ENCODE peak calls at places on chromosomes 7 and 10, in seven cellular contexts. J is lower leg skin; L is body of pancreas; B is SHP77 treated with DMSO at 0.1 percent for 48 hours; K is Kasumi-1; A is occipital lobe; G is activated T-helper 1 cell treated with anti-CD3 and anti-CD28 coated beads, Interleukin-12 subunit alpha, Interleukin-12 subunit beta, Interleukin-2, Interleukin-4 antibody, amounts not matched to agents 30 ng/mL and 10 ng/mL and 1 ng/mL, durations not matched to agents 14 hours and 24 hours and 36 hours. T is an unnamed sample.

GRCh38 chr10:71747808-71748523 is 25.4 kb downstream of the VSIR start:
- DNase-seq in G (no peak), J (no peak), B (no peak), A (no peak), L (no peak), K (peak; percentile 94), T (no peak)

GRCh38 chr10:124236818-124237217 is 143.4 kb upstream of the CHST15 start:
- DNase-seq in L (no peak), G (no peak), B (no peak), J (peak; percentile 36), K (no peak), A (no peak), T (no peak)

GRCh38 chr7:82288769-82289535 is 154.6 kb downstream of the CACNA2D1 start:
- DNase-seq in G (no peak), A (no peak), J (no peak), L (no peak), K (no peak), B (no peak), T (no peak)

GRCh38 chr10:76397210-76397881 is 965.9 kb downstream of the LRMDA start:
- DNase-seq in K (no peak), G (no peak), A (no peak), B (no peak), L (no peak), J (no peak), T (no peak)

GRCh38 chr7:138116156-138116555 is 39.9 kb downstream of the AKR1D1 start:
- DNase-seq in G (no peak), K (no peak), A (no peak), J (no peak), B (no peak), L (no peak), T (no peak)

GRCh38 chr10:14093735-14094484 is 236.8 kb downstream of the FRMD4A start:
- DNase-seq in G (no peak), A (no peak), B (no peak), L (no peak), J (no peak), K (no peak), T (no peak)

GRCh38 chr7:43394441-43395130 is 188.3 kb upstream of the STK17A start:
- DNase-seq in L (no peak), A (no peak), G (no peak), J (no peak), B (no peak), K (no peak), T (no peak)

GRCh38 chr7:36742911-36743775 is 18.8 kb upstream of the AOAH start:
- DNase-seq in A (no peak), K (peak; percentile 84), B (no peak), G (no peak), J (no peak), L (no peak), T (no peak)

GRCh38 chr7:155997431-155998327 is 185.4 kb upstream of the SHH start:
- DNase-seq in L (no peak), B (no peak), K (no peak), J (peak; percentile 57), G (no peak), A (no peak), T (no peak)

GRCh38 chr10:122304054-122304579 is 33.0 kb downstream of the BTBD16 start:
- DNase-seq in L (no peak), A (no peak), B (no peak), G (no peak), K (no peak), J (peak; percentile 50), T (no peak)

GRCh38 chr7:117270371-117270770 is 52.5 kb downstream of the WNT2 start:
- DNase-seq in G (no peak), A (no peak), K (no peak), J (no peak), L (no peak), B (no peak), T (no peak)

GRCh38 chr10:30873408-30873807 is 158.3 kb downstream of the ZNF438 start:
- DNase-seq in J (no peak), A (no peak), G (no peak), B (no peak), K (no peak), L (no peak), T (no peak)

GRCh38 chr7:86933295-86933845 is 126.1 kb downstream of the ELAPOR2 start:
- DNase-seq in K (no peak), L (no peak), A (no peak), G (no peak), J (no peak), B (no peak), T (no peak)

GRCh38 chr7:471866-472639 is 47.6 kb downstream of the PDGFA start:
- DNase-seq in J (peak; percentile 94), G (no peak), L (no peak), A (no peak), B (no peak), K (no peak), T (no peak)

GRCh38 chr7:27175005-27175625 is 995 bp upstream of the HOXA10 start:
- DNase-seq in B (no peak), J (peak; percentile 90), G (no peak), L (peak; percentile 5), K (no peak), A (no peak), T (no peak)

GRCh38 chr10:124416733-124417132 is 2.0 kb downstream of the OAT start:
- DNase-seq in L (no peak), B (no peak), A (no peak), K (no peak), J (no peak), G (no peak), T (no peak)

GRCh38 chr10:33365871-33366411 is 31.5 kb upstream of the NRP1 start:
- DNase-seq in J (no peak), A (no peak), K (peak; percentile 99), L (no peak), B (no peak), G (no peak), T (no peak)

GRCh38 chr7:151904270-151904669 is 27.4 kb upstream of the PRKAG2 start:
- DNase-seq in J (peak; percentile 52), A (no peak), B (no peak), G (no peak), K (no peak), L (no peak), T (no peak)

GRCh38 chr7:66683770-66684123 is 55.1 kb downstream of the KCTD7 start:
- DNase-seq in G (no peak), L (no peak), B (no peak), A (no peak), K (no peak), J (peak; percentile 83), T (no peak)

GRCh38 chr10:110305767-110306451 is 1.2 kb upstream of the SMNDC1 start:
- DNase-seq in G (peak; percentile 52), J (no peak), L (peak; percentile 47), B (peak; percentile 77), K (peak; percentile 98), A (peak; percentile 12), T (no peak)

GRCh38 chr10:29666201-29666600 is 31.4 kb upstream of the SVIL start:
- DNase-seq in K (no peak), G (no peak), L (no peak), B (no peak), A (no peak), J (no peak), T (no peak)

GRCh38 chr7:50119815-50120637 is 27.0 kb upstream of the ZPBP start:
- DNase-seq in L (no peak), J (no peak), A (no peak), K (peak; percentile 56), B (no peak), G (peak; percentile 13), T (no peak)

GRCh38 chr7:22569586-22570321 is 69.8 kb upstream of the STEAP1B start:
- DNase-seq in B (no peak), K (peak; percentile 91), A (peak; percentile 11), J (peak; percentile 83), L (no peak), G (no peak), T (no peak)

GRCh38 chr10:124158592-124158991 is 65.2 kb upstream of the CHST15 start:
- DNase-seq in A (no peak), L (no peak), B (no peak), G (no peak), J (peak; percentile 17), K (no peak), T (no peak)

GRCh38 chr7:111841596-111842209 is 279.4 kb upstream of the IMMP2L start:
- DNase-seq in A (no peak), L (no peak), G (no peak), J (no peak), K (peak; percentile 57), B (no peak), T (no peak)

GRCh38 chr10:22713853-22714523 is 390 bp downstream of the PIP4K2A start:
- DNase-seq in K (peak; percentile 43), A (no peak), L (peak; percentile 35), G (no peak), J (peak; percentile 88), B (no peak), T (no peak)

GRCh38 chr7:138773176-138773575 is 24.6 kb upstream of the TMEM213 start:
- DNase-seq in B (no peak), L (no peak), G (no peak), J (no peak), A (no peak), K (no peak), T (no peak)

GRCh38 chr7:157501576-157501975 is 164.8 kb downstream of the DNAJB6 start:
- DNase-seq in G (no peak), J (peak; percentile 59), A (no peak), L (no peak), K (no peak), B (no peak), T (no peak)

GRCh38 chr7:44073664-44074348 is 8.4 kb upstream of the PGAM2 start:
- DNase-seq in J (peak; percentile 95), L (no peak), B (no peak), A (peak; percentile 60), G (no peak), K (peak; percentile 54), T (peak; percentile 72)

T was measured in anterior cingulate cortex.